ENCODE peak calls at places on chromosome 3, in five cellular contexts. Y, Q, Z, A and W are unnamed samples.

GRCh38 chr3:121529308-121529707 is 16.5 kb downstream of the POLQ start:
- DNase-seq in Z (no peak), Y (no peak), Q (no peak), A (no peak), W (no peak)

GRCh38 chr3:188270423-188270972 is 116.5 kb downstream of the LPP start:
- DNase-seq in Z (no peak), Q (no peak), A (no peak), Y (no peak), W (no peak)

GRCh38 chr3:49668414-49668797 is 5.7 kb upstream of the APEH start:
- DNase-seq in Z (no peak), Q (no peak), A (no peak), Y (no peak), W (no peak)

GRCh38 chr3:64806668-64807067 is 118.9 kb upstream of the ADAMTS9 start:
- DNase-seq in Q (no peak), Z (no peak), Y (no peak), A (no peak), W (no peak)

GRCh38 chr3:148513066-148513671 is 184.5 kb upstream of the AGTR1 start:
- DNase-seq in A (no peak), Z (no peak), Q (no peak), Y (no peak), W (no peak)

GRCh38 chr3:112512320-112512719 is 13.0 kb upstream of the BTLA start:
- DNase-seq in Q (no peak), Z (no peak), A (no peak), Y (no peak), W (no peak)

GRCh38 chr3:138068579-138069174 is 46.7 kb downstream of the DZIP1L start:
- DNase-seq in Y (peak; percentile 80), Z (peak; percentile 61), Q (peak; percentile 82), A (peak; percentile 88), W (peak; percentile 93)

GRCh38 chr3:69084326-69084667 is 440 bp upstream of the ARL6IP5 start:
- DNase-seq in A (no peak), Q (no peak), Y (no peak), Z (no peak), W (no peak)

GRCh38 chr3:7226393-7226792 is 365.5 kb downstream of the GRM7 start:
- DNase-seq in A (no peak), Z (no peak), Q (no peak), Y (no peak), W (no peak)

GRCh38 chr3:126180477-126181397 is at the start of gene ALDH1L1:
- DNase-seq in A (peak; percentile 80), Z (no peak), Y (peak; percentile 88), Q (peak; percentile 92), W (peak; percentile 93)

GRCh38 chr3:146166450-146167222 is 5.7 kb upstream of the PLOD2 start:
- DNase-seq in Z (no peak), Q (no peak), Y (no peak), A (no peak), W (no peak)

GRCh38 chr3:127671523-127672428 is 976 bp upstream of the ABTB1 start:
- DNase-seq in Z (peak; percentile 35), Y (peak; percentile 43), Q (no peak), A (peak; percentile 72), W (peak; percentile 61)

GRCh38 chr3:138187296-138188012 is at the start of gene ARMC8:
- DNase-seq in Q (peak; percentile 44), A (peak; percentile 80), Y (peak; percentile 62), Z (no peak), W (peak; percentile 69)

GRCh38 chr3:61522064-61522463 is 39.3 kb upstream of the PTPRG start:
- DNase-seq in Z (no peak), Y (no peak), Q (no peak), A (no peak), W (no peak)

GRCh38 chr3:135637033-135637432 is 328.5 kb upstream of the PPP2R3A start:
- DNase-seq in Q (no peak), Z (no peak), Y (no peak), A (no peak), W (no peak)

GRCh38 chr3:112005091-112005672 is 6.5 kb downstream of the TAGLN3 start:
- DNase-seq in Q (no peak), Z (no peak), Y (no peak), A (no peak), W (no peak)

GRCh38 chr3:24704496-24704895 is 209.8 kb upstream of the THRB start:
- DNase-seq in Y (no peak), A (no peak), Q (no peak), Z (no peak), W (no peak)

GRCh38 chr3:8996681-8997121 is 33.4 kb upstream of the RAD18 start:
- DNase-seq in Y (no peak), A (no peak), Q (peak; percentile 87), Z (no peak), W (no peak)

GRCh38 chr3:8734137-8734878 is 706 bp downstream of the CAV3 start:
- DNase-seq in Q (no peak), Y (peak; percentile 41), Z (no peak), A (no peak), W (no peak)

GRCh38 chr3:126781406-126781805 is 77.4 kb downstream of the CHCHD6 start:
- DNase-seq in Y (no peak), A (no peak), Z (no peak), Q (no peak), W (no peak)

GRCh38 chr3:110821586-110821985 is 250.0 kb upstream of the NECTIN3 start:
- DNase-seq in Q (no peak), A (no peak), Y (no peak), Z (no peak), W (no peak)

GRCh38 chr3:172084871-172085556 is 45.6 kb downstream of the FNDC3B start:
- DNase-seq in A (no peak), Q (no peak), Y (no peak), Z (no peak), W (no peak)

GRCh38 chr3:98826126-98826525 is 63.0 kb downstream of the ST3GAL6 start:
- DNase-seq in A (no peak), Q (no peak), Z (no peak), Y (no peak), W (no peak)

GRCh38 chr3:14522129-14522691 is 17.9 kb downstream of the GRIP2 start:
- DNase-seq in Y (peak; percentile 78), Z (no peak), A (peak; percentile 55), Q (peak; percentile 14), W (peak; percentile 77)

GRCh38 chr3:160486459-160486869 is 36.9 kb upstream of the TRIM59 start:
- DNase-seq in Q (no peak), Z (peak; percentile 27), Y (no peak), A (no peak), W (no peak)

DNA sequence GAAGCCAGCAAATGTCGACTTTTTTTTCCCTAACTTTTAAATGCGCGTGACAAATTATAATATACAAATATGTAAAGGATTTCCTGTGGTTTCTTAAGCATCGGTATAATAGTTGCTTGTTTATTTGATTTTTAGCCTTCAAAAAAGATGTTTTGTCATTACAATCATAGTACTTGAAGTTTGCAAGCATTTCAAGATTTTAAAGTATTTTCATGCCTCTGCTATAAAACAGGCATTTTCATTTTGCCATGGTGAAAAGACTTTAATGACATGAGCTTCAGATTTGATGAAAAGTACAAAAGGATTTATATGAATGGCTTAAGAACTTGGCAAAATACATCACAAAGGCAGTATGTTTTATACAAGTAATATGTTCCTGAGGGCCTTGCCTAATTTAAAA is 9.4 kb upstream of the P2RY12 start:
- DNase-seq in Z (no peak), A (no peak), Q (no peak), Y (no peak), W (no peak)
- H3K4me3 ChIP-seq in Z (no peak overlapping the region), A (no peak overlapping the region), Q (no peak overlapping the region), Y (no peak overlapping the region), W (no peak overlapping the region)

DNA sequence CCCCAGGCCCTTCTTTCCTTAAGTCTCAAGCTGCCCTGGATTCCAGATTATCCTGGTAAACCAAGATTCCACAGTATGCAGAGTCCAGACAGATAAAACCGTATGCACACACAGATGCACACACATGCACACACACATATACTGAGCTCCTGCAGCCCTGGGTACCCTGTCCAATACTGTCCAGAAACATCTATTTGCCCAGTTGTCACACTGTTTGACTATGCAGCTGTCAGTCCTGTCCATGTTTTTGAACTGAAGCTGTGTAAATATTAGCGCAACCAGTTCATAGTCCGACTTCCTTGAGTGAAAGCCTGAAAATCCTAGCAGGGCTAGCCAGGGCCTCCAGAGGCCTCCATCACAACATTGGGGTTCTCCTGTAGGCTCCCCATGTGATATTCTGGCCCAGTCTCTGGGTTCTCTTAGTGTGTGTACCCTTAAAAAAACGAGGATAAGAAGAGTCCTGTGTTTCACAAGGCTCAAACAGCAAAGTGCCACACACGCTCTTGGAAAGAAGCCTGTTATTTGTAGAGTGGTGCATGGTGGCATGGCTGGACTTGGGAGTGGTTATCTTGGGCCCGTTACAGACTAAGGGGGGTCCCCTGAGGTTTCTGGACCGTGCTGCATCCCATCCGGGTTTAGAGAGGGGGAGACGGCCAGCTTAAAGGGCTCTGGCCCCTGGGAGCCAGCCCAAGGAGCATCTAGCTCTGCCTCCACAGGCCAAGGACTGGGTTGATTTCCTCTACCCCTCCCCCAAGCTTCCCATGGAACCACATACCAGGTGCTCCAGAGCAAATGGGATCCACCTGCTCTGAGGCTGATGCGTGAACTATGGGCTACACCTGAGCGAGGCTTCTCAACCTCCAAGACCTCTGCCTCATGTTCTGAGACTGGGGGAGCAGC is 108.3 kb downstream of the IQSEC1 start:
- DNase-seq in Q (no peak), A (no peak), Y (no peak), Z (no peak), W (no peak)
- H3K4me1 ChIP-seq in Q (peaks cover 49% of the 10 kb centered on the region), A (peaks cover 62% of the 10 kb centered on the region), Y (peaks cover 85% of the 10 kb centered on the region), Z (peaks cover 90% of the 10 kb centered on the region), W (peaks cover 11% of the 10 kb centered on the region)

DNA sequence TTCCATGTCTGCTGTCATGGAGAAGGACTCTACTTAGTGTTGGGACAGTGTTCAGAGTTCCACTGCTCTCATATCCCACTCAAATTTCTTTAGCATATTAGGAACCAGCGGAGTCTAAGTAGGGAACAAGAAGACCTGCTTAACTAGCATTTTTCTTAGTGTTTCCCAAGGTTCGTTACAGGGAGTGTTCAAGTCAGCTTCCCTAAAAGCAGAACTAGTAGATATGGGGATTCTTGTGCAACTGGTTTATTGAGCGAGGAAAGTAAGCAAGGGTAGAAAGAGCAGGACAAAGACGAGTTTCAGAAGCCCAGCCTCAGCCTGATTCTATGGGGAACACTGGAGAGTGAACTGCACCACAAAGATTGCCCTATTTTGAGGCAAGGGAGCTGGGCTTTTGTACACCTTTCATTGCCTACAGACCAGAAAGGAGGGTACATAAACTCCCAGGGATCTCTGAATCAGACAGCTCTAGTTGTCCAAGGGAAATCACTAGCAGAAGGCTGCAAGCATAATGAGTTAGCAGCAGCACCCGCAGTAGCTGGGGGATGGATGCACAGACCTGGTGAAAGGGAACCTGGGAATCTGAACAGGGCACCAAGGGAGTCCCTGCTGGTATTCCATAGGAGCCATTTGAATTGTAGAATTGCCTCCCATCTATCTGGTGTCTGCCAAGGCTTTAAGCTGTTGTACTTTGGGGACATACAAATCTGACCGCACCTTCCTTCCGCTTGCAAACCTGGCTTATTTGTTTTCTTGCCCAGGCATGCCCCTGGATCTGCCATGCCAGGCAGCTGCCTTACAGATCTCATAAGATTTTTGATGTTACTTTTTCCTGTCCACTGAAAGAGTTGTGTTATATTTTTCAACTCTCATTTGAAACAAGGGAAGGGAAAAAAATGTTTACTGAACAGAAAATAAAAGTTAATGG is 15.1 kb downstream of the CMTM7 start:
- DNase-seq in Q (no peak), A (no peak), Z (no peak), Y (no peak), W (no peak)
- H3K27ac ChIP-seq in Q (no peak overlapping the region), A (peak overlapping the region; percentile 61), Z (no peak overlapping the region), Y (no peak overlapping the region), W (no peak overlapping the region)

DNA sequence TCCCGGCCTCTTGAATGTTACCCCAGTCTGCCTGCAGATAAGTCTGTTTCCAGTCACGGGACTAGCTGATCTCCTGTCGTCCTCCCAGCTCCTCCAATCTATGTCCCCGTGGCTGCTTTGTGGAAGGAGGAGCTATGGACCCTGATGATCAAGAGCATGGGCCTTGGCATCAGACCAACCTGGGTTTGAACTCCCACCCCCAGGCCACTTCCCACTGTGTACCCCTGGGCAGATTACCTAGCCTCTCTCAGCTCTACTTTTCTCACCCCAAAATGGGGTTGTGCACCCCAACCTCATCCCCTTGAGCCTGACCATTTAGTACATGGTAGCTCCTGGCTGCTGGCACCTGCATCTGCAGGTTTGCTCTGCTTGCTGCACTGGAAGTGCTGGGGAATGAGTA is 55.8 kb downstream of the GASK1A start:
- DNase-seq in Z (no peak), Q (no peak), A (no peak), Y (no peak), W (no peak)
- H3K4me3 ChIP-seq in Z (no peak overlapping the region), Q (no peak overlapping the region), A (no peak overlapping the region), Y (no peak overlapping the region), W (no peak overlapping the region)